ENCODE peak calls at places on chromosomes 6 and 20, in four cellular contexts. J is fibroblast of lung; O is CD8-positive, alpha-beta T cell; U is HL-60. S is an unnamed sample.

GRCh38 chr6:89977808-89978748 is 83.8 kb downstream of the GJA10 start:
- DNase-seq in U (no peak), O (no peak), J (peak), S (no peak)

GRCh38 chr6:118551063-118551672 is 3.1 kb downstream of the PLN start:
- DNase-seq in U (no peak), J (peak), O (no peak), S (no peak)

GRCh38 chr6:156719395-156719719 is 57.8 kb upstream of the ARID1B start:
- DNase-seq in U (no peak), J (no peak), O (no peak), S (no peak)

GRCh38 chr20:64099880-64100565 is 7.3 kb downstream of the NPBWR2 start:
- DNase-seq in J (no peak), O (no peak), U (no peak), S (no peak)

GRCh38 chr6:167475947-167476346 is 151.1 kb downstream of the TTLL2 start:
- DNase-seq in J (no peak), U (no peak), O (no peak), S (no peak)

GRCh38 chr6:15879372-15880261 is 216.8 kb upstream of the DTNBP1 start:
- DNase-seq in J (peak), U (peak), O (peak), S (no peak)

GRCh38 chr20:31833130-31833930 is 12.1 kb downstream of the FOXS1 start:
- DNase-seq in U (no peak), O (peak), J (no peak), S (no peak)

GRCh38 chr6:113642714-113643442 is 214.3 kb upstream of the MARCKS start:
- DNase-seq in J (peak), U (no peak), O (no peak), S (no peak)

GRCh38 chr6:52416629-52417151 is 3.5 kb upstream of the EFHC1 start:
- DNase-seq in U (no peak), O (no peak), J (peak), S (no peak)

GRCh38 chr6:35185302-35185681 is 28.5 kb upstream of the SCUBE3 start:
- DNase-seq in U (no peak), O (no peak), J (peak), S (peak)

GRCh38 chr6:33144373-33144772 is 47.9 kb downstream of the COL11A2 start:
- DNase-seq in O (no peak), U (peak), J (peak), S (peak)

GRCh38 chr6:38720295-38720694 is 5.2 kb downstream of the DNAH8 start:
- DNase-seq in O (no peak), U (no peak), J (no peak), S (no peak)

GRCh38 chr20:60427516-60427915 is 469.3 kb downstream of the CDH26 start:
- DNase-seq in U (no peak), O (no peak), J (no peak), S (no peak)

GRCh38 chr6:139577991-139578604 is 203.7 kb upstream of the CITED2 start:
- DNase-seq in U (no peak), O (no peak), J (peak), S (peak)

GRCh38 chr20:63697868-63698545 is 1.6 kb downstream of the TNFRSF6B start:
- DNase-seq in J (no peak), U (no peak), O (no peak), S (no peak)

GRCh38 chr20:43448748-43449535 is 8.8 kb upstream of the SRSF6 start:
- DNase-seq in J (peak), U (no peak), O (peak), S (no peak)

GRCh38 chr6:41651962-41652657 is 13.8 kb downstream of the MDFI start:
- DNase-seq in J (no peak), U (no peak), O (no peak), S (no peak)

GRCh38 chr20:49936153-49937022 is at the start of gene RNF114:
- DNase-seq in J (peak), U (peak), O (peak), S (no peak)
- TF ChIP-seq CTCF in J (no peak), U (no peak), O (no peak), S (no peak)

DNA sequence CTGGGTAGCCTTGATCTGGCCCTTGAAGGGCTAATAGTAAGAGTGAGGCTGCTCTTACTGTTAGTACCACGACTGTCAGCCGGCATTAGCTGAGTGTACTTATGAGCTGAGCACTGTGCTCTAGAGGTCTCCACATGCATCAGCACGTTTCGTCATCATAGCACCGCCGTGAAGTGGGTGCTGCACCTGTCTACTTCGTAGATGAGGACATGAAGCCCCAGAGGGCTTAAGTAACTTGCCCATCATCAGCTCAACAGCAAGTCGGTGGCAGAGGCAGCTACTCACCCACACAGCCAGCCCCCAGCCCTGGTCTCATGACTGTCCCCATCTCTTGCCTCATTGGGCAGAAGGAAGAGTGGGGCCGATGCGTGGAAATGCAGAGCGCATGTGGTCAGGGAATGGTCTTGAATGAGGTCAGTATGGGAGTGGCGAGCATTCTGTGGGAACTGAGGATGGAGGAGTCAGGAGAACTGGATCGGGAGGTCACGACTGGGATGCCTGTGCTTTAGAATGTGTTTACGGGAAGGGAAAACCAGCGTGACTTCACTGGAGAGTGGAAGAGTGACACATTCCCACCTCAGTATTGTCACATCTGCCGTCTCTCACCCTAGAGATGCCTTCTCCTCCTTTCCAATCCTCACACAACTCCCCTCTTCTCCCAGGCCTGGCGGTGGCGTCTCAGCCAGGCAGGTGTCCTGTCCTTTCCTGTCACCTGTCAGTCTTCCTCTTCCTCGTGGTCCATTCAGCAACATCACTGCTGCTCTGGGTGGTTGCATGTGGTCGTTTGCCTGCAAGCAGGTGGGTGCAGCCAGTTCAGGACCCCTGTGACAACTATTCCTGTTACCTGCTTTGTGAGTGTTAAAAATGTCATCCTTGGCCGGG is 6.0 kb downstream of the SYTL3 start:
- DNase-seq in O (no peak), J (no peak), U (no peak), S (no peak)
- H3K4me3 ChIP-seq in O (no peak), J (no peak), U (no peak), S (no peak)

DNA sequence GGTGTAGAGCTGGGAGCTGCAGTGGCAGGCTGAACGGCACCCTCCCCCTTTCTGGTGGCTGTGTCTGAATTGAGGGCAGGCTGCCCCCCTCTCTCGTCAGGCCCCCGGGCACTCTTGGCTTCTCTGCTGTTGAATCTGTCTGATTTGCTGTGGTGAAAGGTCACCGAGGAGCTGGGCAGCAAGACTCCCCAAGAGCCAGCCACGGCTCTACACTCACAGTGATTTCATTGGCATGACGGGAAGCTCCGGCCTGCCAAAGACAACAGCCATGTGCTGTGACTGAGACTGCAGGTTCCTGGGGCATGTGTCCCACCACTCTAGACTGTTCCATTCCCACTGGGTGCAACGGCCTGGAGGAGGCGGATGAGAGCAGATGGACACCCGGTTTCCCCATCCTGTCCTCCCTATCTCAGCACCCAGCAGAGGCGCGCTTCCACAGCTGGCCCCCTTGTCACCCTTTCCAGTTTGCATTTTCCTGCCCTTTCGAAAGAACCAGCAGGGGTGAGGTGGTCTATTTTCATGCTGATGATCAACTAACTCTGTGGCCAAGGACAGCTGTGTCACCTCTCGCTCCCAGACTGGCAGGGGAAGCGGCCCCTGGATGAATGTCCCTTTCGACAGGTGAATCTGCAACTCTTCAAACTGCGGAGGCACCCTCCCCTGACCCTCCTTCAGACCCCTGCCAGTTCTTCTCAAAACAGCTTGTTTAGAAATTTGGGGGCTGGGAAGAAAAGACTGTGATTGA is 2.2 kb downstream of the APCDD1L start:
- DNase-seq in U (no peak), J (peak), O (no peak), S (no peak)
- TF ChIP-seq CTCF in U (no peak), J (no peak), O (no peak), S (no peak)

GRCh38 chr20:58229198-58229802 is 847 bp upstream of the ANKRD60 start:
- DNase-seq in O (no peak), U (no peak), J (peak), S (no peak)
- H3K4me3 ChIP-seq in O (no peak), U (no peak), J (peak), S (peak)

GRCh38 chr20:45374101-45374467 is 4.0 kb downstream of the TP53TG5 start:
- DNase-seq in O (no peak), J (no peak), U (no peak), S (no peak)
- TF ChIP-seq CTCF in O (peak), J (no peak), U (no peak), S (no peak)

GRCh38 chr6:37126554-37126906 is 43.4 kb upstream of the PIM1 start:
- DNase-seq in O (no peak), U (no peak), J (no peak), S (no peak)
- H3K4me3 ChIP-seq in O (no peak), U (no peak), J (no peak), S (no peak)